ENCODE peak calls at places on chromosomes 13 and 19, in seven cellular contexts. B is GM23248, N is left lung, U is thoracic aorta, R is IMR-90, D is cardiac fibroblast, A is mesendoderm. C is an unnamed sample.

GRCh38 chr13:30576528-30576927 is 41.2 kb upstream of the USPL1 start:
- DNase-seq in U (no peak), A (no peak), N (no peak), D (peak; percentile 47), R (peak; percentile 59), B (no peak), C (peak; percentile 31)

GRCh38 chr19:10230155-10230903 is 802 bp downstream of the S1PR2 start:
- DNase-seq in N (no peak), D (peak; percentile 79), U (no peak), R (peak; percentile 58), A (peak; percentile 82), B (peak; percentile 68), C (no peak)

GRCh38 chr19:36060430-36060829 is 5.7 kb downstream of the WDR62 start:
- DNase-seq in A (peak; percentile 53), U (no peak), D (peak; percentile 78), R (peak; percentile 63), N (no peak), B (peak; percentile 70), C (no peak)

GRCh38 chr13:40247845-40248244 is 418.6 kb downstream of the FOXO1 start:
- DNase-seq in U (no peak), R (no peak), D (peak; percentile 67), A (no peak), B (peak; percentile 5), N (no peak), C (no peak)

GRCh38 chr19:57675881-57676280 is 5.9 kb upstream of the ZNF551 start:
- DNase-seq in D (no peak), B (peak; percentile 91), N (no peak), A (no peak), R (no peak), U (no peak), C (no peak)

GRCh38 chr19:2683430-2683995 is 19.0 kb downstream of the GNG7 start:
- DNase-seq in R (no peak), U (no peak), A (no peak), D (no peak), B (no peak), N (no peak), C (no peak)

GRCh38 chr13:23750383-23751121 is 138.6 kb downstream of the MIPEP start:
- DNase-seq in B (no peak), D (peak; percentile 28), R (peak; percentile 27), U (no peak), A (no peak), N (no peak), C (peak; percentile 79)

GRCh38 chr13:63124863-63125262 is 1709.2 kb upstream of the PCDH20 start:
- DNase-seq in A (peak; percentile 10), B (peak; percentile 37), D (peak; percentile 44), U (no peak), R (peak; percentile 60), N (no peak), C (no peak)

GRCh38 chr13:41765813-41766212 is 195.1 kb downstream of the VWA8 start:
- DNase-seq in D (peak; percentile 39), N (no peak), A (no peak), R (no peak), B (no peak), U (no peak), C (no peak)

GRCh38 chr19:2324220-2324948 is 4.0 kb downstream of the LSM7 start:
- DNase-seq in U (no peak), R (no peak), B (no peak), A (no peak), D (no peak), N (peak; percentile 72), C (no peak)

GRCh38 chr13:111371720-111372119 is 51.3 kb downstream of the TEX29 start:
- DNase-seq in A (no peak), U (no peak), B (no peak), D (no peak), N (no peak), R (no peak), C (no peak)

GRCh38 chr19:5293607-5294089 is 47.0 kb downstream of the PTPRS start:
- DNase-seq in D (peak; percentile 41), U (no peak), A (peak; percentile 68), B (peak; percentile 78), N (no peak), R (peak; percentile 40), C (no peak)

GRCh38 chr19:17357078-17357666 is 19.8 kb downstream of the GTPBP3 start:
- DNase-seq in A (no peak), B (no peak), U (no peak), D (no peak), N (no peak), R (no peak), C (no peak)

GRCh38 chr19:16199275-16199932 is 1.7 kb downstream of the AP1M1 start:
- DNase-seq in A (no peak), R (no peak), B (no peak), D (no peak), U (no peak), N (no peak), C (no peak)

GRCh38 chr19:49104229-49104864 is 9.8 kb upstream of the LIN7B start:
- DNase-seq in D (no peak), N (peak; percentile 71), R (no peak), A (no peak), B (no peak), U (no peak), C (no peak)

GRCh38 chr19:46818812-46819211 is 30.4 kb upstream of the SLC1A5 start:
- DNase-seq in B (peak; percentile 17), A (peak; percentile 65), D (peak; percentile 46), N (no peak), R (peak; percentile 33), U (no peak), C (no peak)

GRCh38 chr19:21693399-21693798 is 74.0 kb downstream of the ZNF100 start:
- DNase-seq in B (no peak), N (no peak), U (no peak), A (no peak), D (no peak), R (no peak), C (no peak)

GRCh38 chr13:19093437-19093836 is 88.2 kb downstream of the TUBA3C start:
- DNase-seq in D (no peak), U (no peak), A (no peak), N (no peak), B (no peak), R (no peak), C (no peak)

GRCh38 chr13:107202371-107203023 is 634.6 kb upstream of the ARGLU1 start:
- DNase-seq in A (no peak), N (no peak), B (peak; percentile 76), D (peak; percentile 93), U (no peak), R (peak; percentile 61), C (peak; percentile 36)

GRCh38 chr19:5137571-5138124 is 168.7 kb downstream of the KDM4B start:
- DNase-seq in D (no peak), A (peak; percentile 80), U (no peak), N (peak; percentile 65), R (no peak), B (no peak), C (no peak)

GRCh38 chr13:113216165-113217056 is 7.0 kb downstream of the CUL4A start:
- DNase-seq in D (peak; percentile 71), R (peak; percentile 74), N (no peak), A (peak; percentile 83), B (peak; percentile 85), U (no peak), C (no peak)

GRCh38 chr19:17292301-17293074 is 10.7 kb downstream of the ABHD8 start:
- DNase-seq in N (peak; percentile 94), A (peak; percentile 98), B (peak; percentile 92), U (no peak), D (peak; percentile 92), R (peak; percentile 82), C (peak; percentile 60)

GRCh38 chr13:25478186-25478585 is 106.4 kb downstream of the ATP8A2 start:
- DNase-seq in B (no peak), U (no peak), A (peak; percentile 48), D (no peak), N (no peak), R (no peak), C (peak; percentile 21)

DNA sequence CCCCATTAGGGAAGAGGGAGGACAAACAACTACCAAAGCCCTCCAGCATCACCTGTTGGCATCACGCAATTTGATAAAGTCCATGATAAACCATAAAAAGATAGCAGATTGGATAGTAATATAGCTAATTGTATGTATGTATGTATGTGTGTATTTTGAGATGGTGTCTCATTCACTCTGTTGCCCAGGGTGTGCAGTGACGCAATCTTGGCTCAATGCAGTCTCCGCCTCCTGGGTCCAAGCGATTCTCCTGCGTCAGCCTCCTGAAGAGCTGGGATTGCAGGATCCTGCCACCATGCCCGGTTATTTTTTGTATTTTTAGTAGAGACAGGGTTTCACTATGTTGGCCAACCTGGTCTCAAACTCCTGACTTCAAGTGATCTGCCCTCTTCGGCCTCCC is 74.6 kb upstream of the RNF113B start:
- DNase-seq in U (no peak), A (no peak), R (no peak), D (no peak), N (no peak), B (no peak), C (no peak)
- H3K4me3 ChIP-seq in U (no peak overlapping the region), A (no peak overlapping the region), R (no peak overlapping the region), D (no peak overlapping the region), N (no peak overlapping the region), B (no peak overlapping the region), C (no peak overlapping the region)

GRCh38 chr13:44404261-44405139 is 30.9 kb downstream of the SERP2 start:
- DNase-seq in A (peak; percentile 71), R (no peak), B (no peak), N (no peak), U (no peak), D (no peak), C (no peak)

GRCh38 chr13:44401577-44401976 is 28.0 kb downstream of the SERP2 start:
- DNase-seq in A (no peak), B (no peak), N (no peak), D (no peak), R (no peak), U (no peak), C (no peak)

GRCh38 chr13:44406617-44407016 is 33.0 kb downstream of the SERP2 start:
- DNase-seq in A (no peak), R (no peak), B (no peak), N (no peak), U (no peak), D (no peak), C (no peak)

GRCh38 chr13:44402902-44403719 is 29.5 kb downstream of the SERP2 start:
- DNase-seq in R (no peak), A (no peak), B (no peak), U (no peak), D (no peak), N (no peak), C (no peak)

DNA sequence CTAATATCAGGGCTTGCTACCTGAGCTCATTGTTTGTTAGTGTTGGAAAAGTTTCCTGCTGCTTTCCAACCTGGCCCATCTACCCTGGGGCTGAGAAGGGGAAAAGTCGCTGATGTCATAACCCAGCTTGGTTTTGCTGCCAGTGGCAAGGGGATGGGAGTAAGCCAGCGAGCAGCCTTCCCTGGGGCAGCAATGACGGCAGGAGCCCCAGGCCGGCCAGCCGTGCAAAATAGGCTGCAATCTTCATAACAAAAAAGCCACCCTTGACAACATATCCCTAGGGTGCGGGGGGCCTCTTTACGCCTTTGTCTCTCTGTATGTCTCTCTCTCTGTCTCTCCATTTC is 30.1 kb downstream of the SERP2 start:
- DNase-seq in U (no peak), N (no peak), R (no peak), A (peak; percentile 79), B (no peak), D (no peak), C (no peak)
- H3K4me3 ChIP-seq in U (peak overlapping the region; percentile 14), N (no peak overlapping the region), R (no peak overlapping the region), A (no peak overlapping the region), B (no peak overlapping the region), D (no peak overlapping the region), C (no peak overlapping the region)

GRCh38 chr13:78241278-78241919 is 322.8 kb upstream of the EDNRB start:
- DNase-seq in N (peak; percentile 33), D (peak; percentile 44), U (no peak), A (peak; percentile 61), B (peak; percentile 70), R (peak; percentile 11), C (peak; percentile 9)
- H3K4me3 ChIP-seq in N (no peak overlapping the region), D (no peak overlapping the region), U (no peak overlapping the region), A (no peak overlapping the region), B (no peak overlapping the region), R (no peak overlapping the region), C (no peak overlapping the region)

GRCh38 chr19:44851427-44851826 is 5.3 kb downstream of the NECTIN2 start:
- DNase-seq in A (no peak), B (no peak), N (no peak), R (no peak), D (no peak), U (no peak), C (no peak)
- H3K4me3 ChIP-seq in A (no peak overlapping the region), B (no peak overlapping the region), N (no peak overlapping the region), R (no peak overlapping the region), D (no peak overlapping the region), U (no peak overlapping the region), C (no peak overlapping the region)

C was measured in skeletal muscle cell.